ENCODE peak calls at places on chromosome 2, in eight cellular contexts. Q is BJ, H is mucosa of gallbladder, N is AML-193, Z is SJSA1, Y is HEK293T, A is stomach, S is left kidney. V is an unnamed sample.
A peak's percentile ranks its signal among the peaks of the same experiment; 100 is the strongest.

GRCh38 chr2:124046332-124046731 is 21.2 kb downstream of the CNTNAP5 start:
- DNase-seq in A (no peak), Y (no peak), S (no peak), Z (no peak), N (no peak), H (no peak), Q (no peak), V (no peak)

GRCh38 chr2:130869441-130870160 is 32.9 kb downstream of the ARHGEF4 start:
- DNase-seq in H (no peak), Z (no peak), S (no peak), Y (no peak), Q (no peak), A (peak; percentile 16), N (no peak), V (no peak)

GRCh38 chr2:69134546-69134945 is 121.6 kb downstream of the ANTXR1 start:
- DNase-seq in H (no peak), S (no peak), N (no peak), Z (no peak), A (no peak), Q (no peak), Y (no peak), V (no peak)

GRCh38 chr2:231605607-231606091 is 13.0 kb downstream of the TEX44 start:
- DNase-seq in N (no peak), H (no peak), S (peak; percentile 62), Z (no peak), Y (no peak), Q (no peak), A (no peak), V (no peak)

GRCh38 chr2:227717687-227718567 is at the start of gene SLC19A3:
- DNase-seq in N (no peak), S (peak; percentile 86), Y (peak; percentile 66), Q (no peak), Z (peak; percentile 37), A (peak; percentile 85), H (peak; percentile 94), V (no peak)

GRCh38 chr2:134927195-134927594 is 8.6 kb downstream of the CCNT2 start:
- DNase-seq in N (no peak), A (no peak), Y (no peak), Z (no peak), S (no peak), Q (no peak), H (no peak), V (no peak)

GRCh38 chr2:167188596-167188967 is 300.3 kb downstream of the XIRP2 start:
- DNase-seq in Z (no peak), A (no peak), Y (no peak), Q (no peak), N (no peak), H (no peak), S (no peak), V (no peak)

GRCh38 chr2:1826188-1826905 is 82.0 kb upstream of the PXDN start:
- DNase-seq in Q (no peak), N (no peak), Y (no peak), H (no peak), S (no peak), Z (no peak), A (no peak), V (no peak)